ENCODE peak calls at places on chromosome 22, in six cellular contexts. E is GM12878, F is PC-3, D is neural progenitor cell, L is mammary epithelial cell, Q is fibroblast of lung. M is an unnamed sample.

GRCh38 chr22:27980424-27981148 is 61.5 kb upstream of the PITPNB start:
- DNase-seq in E (no peak), F (no peak), D (peak; percentile 59), L (no peak), Q (no peak), M (no peak)

GRCh38 chr22:39433476-39434242 is 23.2 kb upstream of the MGAT3 start:
- DNase-seq in E (no peak), F (no peak), D (no peak), L (no peak), Q (no peak), M (no peak)

GRCh38 chr22:28899199-28899853 is 16.0 kb downstream of the ZNRF3 start:
- DNase-seq in E (no peak), F (no peak), D (no peak), L (peak; percentile 87), Q (peak; percentile 67), M (no peak)

GRCh38 chr22:24768537-24769374 is 5.8 kb downstream of the PIWIL3 start:
- DNase-seq in E (no peak), F (peak; percentile 68), D (peak; percentile 78), L (peak; percentile 29), Q (peak; percentile 35), M (peak; percentile 81)

GRCh38 chr22:30777589-30777988 is 82.9 kb downstream of the OSBP2 start:
- DNase-seq in E (no peak), F (no peak), D (no peak), L (no peak), Q (no peak), M (no peak)

GRCh38 chr22:39123811-39124668 is 27.0 kb downstream of the APOBEC3H start:
- DNase-seq in E (no peak), F (no peak), D (peak; percentile 74), L (no peak), Q (no peak), M (peak; percentile 5)

GRCh38 chr22:32864041-32864440 is 62.5 kb downstream of the TIMP3 start:
- DNase-seq in E (no peak), F (no peak), D (no peak), L (no peak), Q (no peak), M (no peak)

GRCh38 chr22:39356464-39356863 is 6.7 kb downstream of the SYNGR1 start:
- DNase-seq in E (no peak), F (no peak), D (no peak), L (no peak), Q (no peak), M (no peak)

GRCh38 chr22:26656896-26657851 is at the start of gene MIAT:
- DNase-seq in E (no peak), F (no peak), D (peak; percentile 89), L (no peak), Q (peak; percentile 48), M (peak; percentile 33)

GRCh38 chr22:26139320-26139719 is 29.9 kb upstream of the SEZ6L start:
- DNase-seq in E (no peak), F (no peak), D (no peak), L (peak; percentile 1), Q (no peak), M (no peak)

GRCh38 chr22:44385781-44386180 is 73.0 kb upstream of the SHISAL1 start:
- DNase-seq in E (no peak), F (no peak), D (no peak), L (no peak), Q (no peak), M (no peak)

GRCh38 chr22:36419177-36419911 is 31.6 kb upstream of the MYH9 start:
- DNase-seq in E (no peak), F (no peak), D (no peak), L (no peak), Q (peak; percentile 45), M (peak; percentile 83)

GRCh38 chr22:31586137-31586920 is 75.7 kb downstream of the PISD start:
- DNase-seq in E (no peak), F (no peak), D (no peak), L (no peak), Q (peak; percentile 56), M (peak; percentile 62)

GRCh38 chr22:31210830-31211503 is 1.1 kb upstream of the LIMK2 start:
- DNase-seq in E (no peak), F (no peak), D (no peak), L (no peak), Q (no peak), M (no peak)

GRCh38 chr22:27804683-27805297 is 3.2 kb upstream of the MN1 start:
- DNase-seq in E (no peak), F (peak; percentile 66), D (peak; percentile 88), L (peak; percentile 41), Q (peak; percentile 58), M (peak; percentile 86)

GRCh38 chr22:49104434-49104833 is 723.2 kb downstream of the BRD1 start:
- DNase-seq in E (no peak), F (no peak), D (no peak), L (no peak), Q (no peak), M (no peak)

GRCh38 chr22:37426532-37427127 is 649 bp downstream of the ELFN2 start:
- DNase-seq in E (no peak), F (no peak), D (no peak), L (no peak), Q (no peak), M (no peak)

GRCh38 chr22:37427128-37427710 is at the start of gene ELFN2:
- DNase-seq in E (no peak), F (peak; percentile 23), D (peak; percentile 61), L (no peak), Q (peak; percentile 48), M (peak; percentile 51)

GRCh38 chr22:37427711-37428635 is 694 bp upstream of the ELFN2 start:
- DNase-seq in E (no peak), F (no peak), D (peak; percentile 41), L (no peak), Q (no peak), M (no peak)

GRCh38 chr22:37430941-37431340 is 3.7 kb upstream of the ELFN2 start:
- DNase-seq in E (no peak), F (no peak), D (no peak), L (no peak), Q (no peak), M (no peak)

DNA sequence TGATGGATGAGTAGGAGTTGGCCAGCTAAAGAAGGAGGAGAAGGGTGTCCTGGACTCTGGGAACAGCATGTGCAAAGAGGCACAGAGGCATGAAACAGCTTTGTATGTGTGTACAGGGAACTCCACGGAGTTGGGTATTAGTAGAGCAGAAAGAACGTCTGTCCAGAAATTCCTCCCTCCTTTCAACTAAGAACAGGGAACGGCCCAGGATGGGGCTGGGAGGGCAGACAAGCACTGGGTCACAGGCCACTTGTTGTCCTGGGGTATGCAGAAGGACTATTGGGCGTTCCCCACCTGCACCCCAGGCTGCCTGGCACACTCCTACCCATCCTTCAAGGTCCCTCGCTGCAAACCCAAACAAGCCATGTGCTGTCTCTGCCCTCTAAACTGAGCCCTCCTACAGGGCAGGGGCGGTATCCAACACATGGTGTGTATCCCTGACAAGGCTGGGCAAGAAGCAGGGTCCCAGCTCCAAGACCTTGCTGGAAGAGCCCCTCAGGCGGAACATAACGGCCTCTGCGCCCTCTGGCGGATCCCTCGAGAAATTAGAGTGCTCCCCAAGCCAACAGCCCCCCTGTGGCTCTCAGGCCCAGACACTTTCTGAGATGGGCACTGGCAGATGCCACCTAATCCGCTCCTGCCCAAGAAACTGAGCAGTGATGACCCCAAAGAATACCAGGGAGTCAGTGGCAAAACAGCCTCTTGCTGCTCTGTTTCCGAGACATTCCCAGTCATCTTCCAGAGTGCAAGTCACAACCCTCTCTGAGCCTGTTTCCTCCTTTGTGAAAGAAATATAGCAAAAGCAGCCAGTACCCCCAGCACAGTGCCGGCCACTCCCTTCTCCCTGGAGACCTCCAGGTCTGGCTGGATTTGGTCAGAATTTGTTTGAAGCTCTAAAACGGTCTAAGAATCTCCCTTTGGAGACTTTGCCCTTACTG is 1.6 kb upstream of the ELFN2 start:
- DNase-seq in E (no peak), F (no peak), D (peak; percentile 93), L (no peak), Q (peak; percentile 45), M (peak; percentile 83)
- TF ChIP-seq EZH2 in E (no peak), F (no peak), D (no peak), L (no peak), Q (peak; percentile 57), M (no peak)

GRCh38 chr22:43127166-43127908 is 15.9 kb downstream of the MCAT start:
- DNase-seq in E (no peak), F (peak; percentile 89), D (no peak), L (peak; percentile 14), Q (no peak), M (peak; percentile 75)

GRCh38 chr22:43128928-43129424 is 14.2 kb downstream of the MCAT start:
- DNase-seq in E (no peak), F (no peak), D (no peak), L (no peak), Q (no peak), M (peak; percentile 76)

GRCh38 chr22:43129426-43130425 is 13.5 kb downstream of the MCAT start:
- DNase-seq in E (no peak), F (no peak), D (no peak), L (no peak), Q (no peak), M (no peak)

GRCh38 chr22:43128116-43128515 is 15.1 kb downstream of the MCAT start:
- DNase-seq in E (no peak), F (no peak), D (no peak), L (no peak), Q (no peak), M (no peak)

DNA sequence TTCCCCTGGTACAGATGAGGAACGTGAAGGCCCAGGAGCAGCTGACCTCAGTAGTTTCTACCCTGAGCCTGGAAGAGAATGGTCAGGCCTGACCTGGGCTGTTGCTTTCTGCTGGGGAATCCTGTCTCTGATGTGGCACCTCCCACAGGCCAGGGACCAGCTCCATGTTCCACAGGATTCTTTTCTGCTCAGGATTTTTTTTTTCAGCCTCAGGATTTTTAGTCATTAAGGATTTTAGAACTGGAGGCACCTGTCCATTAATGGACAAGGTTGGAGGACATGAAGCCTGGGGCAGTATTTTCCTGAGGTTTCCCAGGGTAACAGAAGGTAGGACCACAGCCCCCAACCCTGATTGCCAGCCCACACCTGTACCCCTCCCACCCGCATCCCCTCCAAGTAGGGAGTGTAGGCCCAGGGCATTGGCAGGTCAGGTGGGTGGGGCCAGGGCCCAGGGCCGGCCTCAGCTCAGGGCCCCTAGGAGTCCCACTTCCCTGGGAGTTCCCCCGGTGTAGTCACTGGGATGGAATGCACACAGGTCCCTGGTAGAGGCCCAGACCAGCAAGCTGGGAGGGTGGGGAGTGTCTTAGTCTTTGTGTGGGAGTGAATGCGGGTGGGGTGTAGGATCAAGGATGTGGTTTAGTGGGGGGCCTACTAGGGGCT is 16.1 kb downstream of the BIK start:
- DNase-seq in E (no peak), F (peak; percentile 88), D (no peak), L (peak; percentile 79), Q (peak; percentile 85), M (peak; percentile 88)
- TF ChIP-seq EZH2 in E (no peak), F (no peak), D (no peak), L (no peak), Q (no peak), M (no peak)

DNA sequence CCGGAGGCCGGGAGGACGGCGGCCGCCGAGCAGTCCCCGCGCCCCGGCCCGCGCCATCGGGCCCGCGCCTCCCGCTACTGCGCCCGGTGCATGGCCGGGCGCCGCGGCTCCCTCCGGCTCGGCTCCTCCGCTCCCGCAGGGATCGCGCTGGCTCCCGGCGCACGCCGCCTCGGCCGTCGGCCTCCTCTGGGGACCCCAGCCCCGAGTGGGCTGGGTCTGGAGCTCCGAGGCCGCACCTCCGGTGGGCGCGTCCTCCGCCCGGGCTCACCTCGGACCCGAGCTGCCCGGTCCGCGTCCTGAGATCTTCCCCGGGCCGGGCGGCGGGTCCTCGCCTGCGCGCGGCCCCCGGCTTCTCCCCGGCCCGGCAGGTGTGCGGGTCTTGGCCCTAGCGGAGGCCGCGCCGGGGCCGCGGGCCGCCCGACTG is 251 bp downstream of the SHISA8 start:
- DNase-seq in E (no peak), F (no peak), D (peak; percentile 58), L (no peak), Q (no peak), M (no peak)
- TF ChIP-seq EZH2 in E (no peak), F (no peak), D (peak; percentile 65), L (no peak), Q (peak; percentile 20), M (no peak)

GRCh38 chr22:40862537-40862936 is 624 bp upstream of the DNAJB7 start:
- DNase-seq in E (no peak), F (no peak), D (no peak), L (no peak), Q (no peak), M (no peak)
- TF ChIP-seq EZH2 in E (no peak), F (no peak), D (no peak), L (no peak), Q (no peak), M (no peak)